ENCODE peak calls at places on chromosomes 4 and X, in four cellular contexts. Z is SK-N-SH, I is GM12878, N is HepG2. A is an unnamed sample.
A peak's percentile ranks its signal among the peaks of the same experiment; 100 is the strongest.

GRCh38 chrX:119895843-119896326 is at the start of gene AKAP14:
- DNase-seq in N (no peak), I (no peak), Z (peak; percentile 26), A (no peak)

GRCh38 chr4:53908661-53909078 is 155.7 kb downstream of the CHIC2 start:
- DNase-seq in Z (peak; percentile 58), N (peak; percentile 83), I (peak; percentile 8), A (peak; percentile 21)

GRCh38 chrX:16914058-16914457 is 32.4 kb upstream of the REPS2 start:
- DNase-seq in I (no peak), N (no peak), Z (no peak), A (no peak)

GRCh38 chr4:100421356-100421978 is 96.4 kb downstream of the EMCN start:
- DNase-seq in Z (peak; percentile 11), N (peak; percentile 7), I (no peak), A (no peak)

GRCh38 chr4:72553540-72553939 is 15.5 kb downstream of the ADAMTS3 start:
- DNase-seq in N (no peak), Z (no peak), I (no peak), A (peak; percentile 20)

GRCh38 chrX:68568136-68568535 is 69.3 kb downstream of the YIPF6 start:
- DNase-seq in N (no peak), Z (no peak), I (peak; percentile 8), A (no peak)

GRCh38 chr4:7384929-7385890 is 49.5 kb downstream of the PSAPL1 start:
- DNase-seq in Z (peak; percentile 7), I (no peak), N (no peak), A (no peak)

GRCh38 chr4:87492617-87493016 is 36.6 kb downstream of the SPARCL1 start:
- DNase-seq in N (no peak), I (no peak), Z (no peak), A (no peak)

GRCh38 chr4:147498031-147498700 is 17.3 kb downstream of the EDNRA start:
- DNase-seq in I (no peak), Z (no peak), N (no peak), A (no peak)

GRCh38 chrX:70755850-70756249 is 152.7 kb downstream of the TEX11 start:
- DNase-seq in Z (no peak), N (no peak), I (no peak), A (peak; percentile 27)

GRCh38 chr4:70158576-70158975 is 4.5 kb downstream of the PRR27 start:
- DNase-seq in N (no peak), I (no peak), Z (no peak), A (no peak)

GRCh38 chr4:120916937-120917336 is 5.6 kb downstream of the PRDM5 start:
- DNase-seq in I (no peak), N (no peak), Z (no peak), A (no peak)

GRCh38 chr4:71270901-71271300 is 67.9 kb upstream of the SLC4A4 start:
- DNase-seq in I (no peak), Z (peak; percentile 1), N (peak; percentile 29), A (peak; percentile 9)

GRCh38 chr4:6404611-6405416 is 67.6 kb downstream of the PPP2R2C start:
- DNase-seq in I (no peak), Z (peak; percentile 61), N (no peak), A (no peak)

GRCh38 chr4:109826719-109827118 is 1.1 kb upstream of the RRH start:
- DNase-seq in I (no peak), N (no peak), Z (peak; percentile 28), A (peak; percentile 20)

GRCh38 chr4:100087743-100088142 is 102.5 kb downstream of the DDIT4L start:
- DNase-seq in Z (no peak), N (no peak), I (no peak), A (no peak)

GRCh38 chrX:49106930-49107329 is 16.6 kb downstream of the GPKOW start:
- DNase-seq in Z (peak; percentile 54), I (no peak), N (peak; percentile 54), A (no peak)

GRCh38 chr4:147355849-147356248 is 125.0 kb upstream of the EDNRA start:
- DNase-seq in N (no peak), I (no peak), Z (no peak), A (no peak)

GRCh38 chr4:48968814-48969213 is 17.3 kb upstream of the CWH43 start:
- DNase-seq in N (no peak), Z (no peak), I (no peak), A (no peak)

GRCh38 chr4:186067757-186068385 is 1.1 kb upstream of the TLR3 start:
- DNase-seq in Z (peak; percentile 31), N (peak; percentile 67), I (peak; percentile 25), A (no peak)

GRCh38 chrX:13283968-13284914 is 35.6 kb downstream of the ATXN3L start:
- DNase-seq in I (no peak), N (no peak), Z (no peak), A (no peak)

GRCh38 chrX:19705196-19705769 is 182.1 kb downstream of the SH3KBP1 start:
- DNase-seq in I (no peak), N (no peak), Z (no peak), A (no peak)

GRCh38 chr4:17109126-17109525 is 210.7 kb upstream of the LDB2 start:
- DNase-seq in I (no peak), Z (no peak), N (no peak), A (no peak)

GRCh38 chr4:71571346-71571745 is 212.5 kb downstream of the GC start:
- DNase-seq in I (no peak), N (no peak), Z (no peak), A (no peak)

GRCh38 chr4:48133668-48134444 is at the start of gene TXK:
- DNase-seq in I (no peak), N (no peak), Z (no peak), A (no peak)

GRCh38 chrX:153157450-153157849 is 21.6 kb upstream of the MAGEA1 start:
- DNase-seq in Z (no peak), I (no peak), N (no peak), A (no peak)

GRCh38 chrX:107842715-107843400 is 17.2 kb downstream of the MID2 start:
- DNase-seq in I (no peak), Z (no peak), N (no peak), A (no peak)

GRCh38 chrX:134167804-134168203 is 69.2 kb upstream of the CCDC160 start:
- DNase-seq in I (no peak), N (no peak), Z (no peak), A (no peak)

GRCh38 chrX:13719192-13719856 is 15.1 kb downstream of the TRAPPC2 start:
- DNase-seq in Z (no peak), I (no peak), N (peak; percentile 20), A (no peak)

GRCh38 chr4:17092990-17093880 is 194.8 kb upstream of the LDB2 start:
- DNase-seq in Z (no peak), I (peak; percentile 64), N (no peak), A (no peak)

GRCh38 chrX:109760922-109761250 is 27.8 kb upstream of the ACSL4 start:
- DNase-seq in Z (no peak), N (no peak), I (no peak), A (no peak)

GRCh38 chrX:55867254-55867653 is 149.7 kb downstream of the RRAGB start:
- DNase-seq in Z (no peak), N (no peak), I (peak; percentile 86), A (peak; percentile 0)

GRCh38 chrX:80808854-80809493 is 703 bp downstream of the BRWD3 start:
- DNase-seq in I (no peak), N (no peak), Z (peak; percentile 27), A (peak; percentile 3)

GRCh38 chr4:182242793-182243192 is 409 bp upstream of the TENM3 start:
- DNase-seq in Z (no peak), I (no peak), N (no peak), A (no peak)

GRCh38 chrX:42129022-42129421 is 205.7 kb upstream of the CASK start:
- DNase-seq in Z (no peak), N (no peak), I (no peak), A (no peak)

GRCh38 chrX:12446342-12447075 is 308.2 kb downstream of the FRMPD4 start:
- DNase-seq in I (no peak), Z (no peak), N (no peak), A (no peak)

GRCh38 chr4:58935336-58935735 is 1825.2 kb upstream of the IGFBP7 start:
- DNase-seq in N (no peak), I (no peak), Z (no peak), A (no peak)

GRCh38 chrX:101009086-101009485 is 39.6 kb downstream of the ARL13A start:
- DNase-seq in N (no peak), I (no peak), Z (no peak), A (no peak)

GRCh38 chrX:110131031-110131430 is 128.1 kb downstream of the TMEM164 start:
- DNase-seq in I (no peak), Z (no peak), N (no peak), A (no peak)

GRCh38 chr4:7186081-7186480 is 6.3 kb upstream of the SORCS2 start:
- DNase-seq in N (peak; percentile 24), Z (peak; percentile 73), I (no peak), A (peak; percentile 17)

GRCh38 chrX:154693394-154693793 is 40.0 kb upstream of the CTAG2 start:
- DNase-seq in N (no peak), Z (no peak), I (no peak), A (no peak)
- TF ChIP-seq NFIC in N (no peak), Z (no peak), I (no peak), A (no peak)

GRCh38 chr4:1403591-1404572 is 2.4 kb downstream of the NKX1-1 start:
- DNase-seq in Z (peak; percentile 50), I (no peak), N (no peak), A (no peak)

GRCh38 chr4:1405249-1405635 is 1.0 kb downstream of the NKX1-1 start:
- DNase-seq in Z (no peak), I (no peak), N (no peak), A (no peak)

GRCh38 chr4:1405636-1406415 is 416 bp downstream of the NKX1-1 start:
- DNase-seq in Z (peak; percentile 58), N (no peak), I (no peak), A (no peak)

GRCh38 chr4:1403177-1403583 is 3.1 kb downstream of the NKX1-1 start:
- DNase-seq in Z (no peak), I (no peak), N (no peak), A (no peak)

GRCh38 chr4:1404573-1405248 is 1.5 kb downstream of the NKX1-1 start:
- DNase-seq in N (no peak), Z (peak; percentile 56), I (no peak), A (no peak)
- TF ChIP-seq NFIC in N (no peak), Z (no peak), I (no peak), A (no peak)

GRCh38 chr4:163071308-163071707 is 95.4 kb downstream of the NAF1 start:
- DNase-seq in N (no peak), Z (no peak), I (no peak), A (no peak)

GRCh38 chr4:163072222-163072621 is 94.5 kb downstream of the NAF1 start:
- DNase-seq in Z (no peak), N (no peak), I (no peak), A (no peak)

DNA sequence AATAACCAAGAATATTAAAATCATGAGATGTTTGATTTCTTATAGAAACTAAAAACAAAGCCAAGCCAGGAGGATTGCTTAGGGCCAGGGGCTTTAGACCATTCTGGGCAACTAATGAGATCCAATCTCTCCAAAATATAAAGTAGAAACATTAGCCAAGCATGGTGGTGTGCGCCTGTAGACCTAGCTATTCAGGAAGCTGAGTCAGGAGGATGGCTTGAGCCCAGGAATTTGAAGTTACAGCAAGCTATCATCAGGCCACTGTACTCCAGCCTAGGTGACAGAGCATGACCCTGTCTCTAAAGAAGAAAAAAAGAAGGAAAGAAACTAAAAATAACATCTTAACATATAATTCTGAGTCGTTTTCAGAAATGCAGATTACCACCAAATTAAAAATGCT is 96.7 kb downstream of the NAF1 start:
- DNase-seq in Z (no peak), N (no peak), I (no peak), A (no peak)
- TF ChIP-seq NFIC in Z (no peak), N (no peak), I (no peak), A (no peak)

GRCh38 chr4:28469886-28470285 is 1609.2 kb downstream of the STIM2 start:
- DNase-seq in Z (no peak), N (no peak), I (no peak), A (no peak)
- TF ChIP-seq NFIC in Z (no peak), N (no peak), I (no peak), A (no peak)

GRCh38 chr4:184330008-184330400 is 112.3 kb upstream of the ENPP6 start:
- DNase-seq in Z (no peak), N (no peak), I (peak; percentile 90), A (no peak)
- TF ChIP-seq NFIC in Z (no peak), N (no peak), I (peak; percentile 93), A (no peak)